ENCODE peak calls at places on chromosomes 11 and 22, in five cellular contexts. K is H1, O is HCT116, D is SK-N-SH, F is K562. V is an unnamed sample.
A peak's percentile ranks its signal among the peaks of the same experiment; 100 is the strongest.

GRCh38 chr22:44325718-44326548 is 13.2 kb upstream of the SHISAL1 start:
- DNase-seq in K (no peak), O (no peak), D (peak; percentile 82), F (no peak), V (no peak)

GRCh38 chr11:29336727-29337212 is 680.1 kb downstream of the KCNA4 start:
- DNase-seq in K (no peak), O (no peak), D (no peak), F (no peak), V (no peak)

GRCh38 chr11:86176165-86176884 is 68.2 kb upstream of the EED start:
- DNase-seq in K (no peak), O (no peak), D (no peak), F (peak; percentile 75), V (no peak)

GRCh38 chr22:24134090-24134846 is 47.0 kb upstream of the SUSD2 start:
- DNase-seq in K (no peak), O (no peak), D (no peak), F (no peak), V (no peak)

GRCh38 chr11:1737080-1737757 is 13.2 kb downstream of the IFITM10 start:
- DNase-seq in K (no peak), O (no peak), D (no peak), F (no peak), V (peak; percentile 76)

GRCh38 chr11:60377737-60378136 is 595 bp upstream of the MS4A7 start:
- DNase-seq in K (no peak), O (no peak), D (no peak), F (no peak), V (no peak)

GRCh38 chr22:19605508-19606331 is 81.5 kb upstream of the CLDN5 start:
- DNase-seq in K (no peak), O (no peak), D (no peak), F (peak; percentile 30), V (no peak)

GRCh38 chr22:17366830-17367229 is 2.4 kb upstream of the CECR2 start:
- DNase-seq in K (no peak), O (peak; percentile 18), D (peak; percentile 37), F (peak; percentile 74), V (peak; percentile 30)

GRCh38 chr11:57776101-57776511 is 14.5 kb downstream of the CTNND1 start:
- DNase-seq in K (no peak), O (no peak), D (no peak), F (no peak), V (no peak)

GRCh38 chr11:3121931-3122774 is 43.0 kb downstream of the OSBPL5 start:
- DNase-seq in K (no peak), O (no peak), D (peak; percentile 36), F (no peak), V (no peak)

GRCh38 chr22:41350087-41350486 is 31.7 kb upstream of the TEF start:
- DNase-seq in K (no peak), O (no peak), D (no peak), F (peak; percentile 47), V (no peak)

GRCh38 chr22:32329202-32329645 is 28.4 kb upstream of the RFPL3 start:
- DNase-seq in K (no peak), O (no peak), D (no peak), F (no peak), V (no peak)

GRCh38 chr11:3865388-3866193 is 10.1 kb downstream of the STIM1 start:
- DNase-seq in K (no peak), O (no peak), D (no peak), F (peak; percentile 55), V (no peak)

GRCh38 chr11:91173701-91174100 is 950.9 kb upstream of the CHORDC1 start:
- DNase-seq in K (no peak), O (no peak), D (no peak), F (no peak), V (no peak)

GRCh38 chr11:3796796-3797328 is 492 bp downstream of the NUP98 start:
- DNase-seq in K (no peak), O (no peak), D (no peak), F (peak; percentile 66), V (no peak)

GRCh38 chr11:8098361-8098760 is 17.4 kb downstream of the TUB start:
- DNase-seq in K (no peak), O (no peak), D (no peak), F (no peak), V (no peak)

GRCh38 chr11:104073950-104074349 is 37.5 kb downstream of the DDI1 start:
- DNase-seq in K (no peak), O (no peak), D (no peak), F (no peak), V (no peak)

GRCh38 chr22:44597616-44598015 is 99.6 kb upstream of the RTL6 start:
- DNase-seq in K (no peak), O (no peak), D (peak; percentile 87), F (no peak), V (no peak)

GRCh38 chr11:124676386-124676785 is 2.7 kb downstream of the SPA17 start:
- DNase-seq in K (no peak), O (no peak), D (no peak), F (no peak), V (no peak)

GRCh38 chr22:27438271-27438980 is 363.1 kb downstream of the MN1 start:
- DNase-seq in K (no peak), O (no peak), D (peak; percentile 75), F (no peak), V (no peak)

GRCh38 chr11:57567210-57567511 is 311 bp downstream of the UBE2L6 start:
- DNase-seq in K (no peak), O (no peak), D (no peak), F (no peak), V (no peak)

GRCh38 chr11:66981976-66982578 is 7.0 kb downstream of the C11orf86 start:
- DNase-seq in K (no peak), O (peak; percentile 74), D (peak; percentile 78), F (peak; percentile 74), V (peak; percentile 50)

GRCh38 chr11:3153291-3153861 is 11.7 kb downstream of the OSBPL5 start:
- DNase-seq in K (no peak), O (no peak), D (no peak), F (no peak), V (no peak)

GRCh38 chr22:47967841-47968240 is 1205.4 kb downstream of the TBC1D22A start:
- DNase-seq in K (no peak), O (no peak), D (no peak), F (no peak), V (no peak)

GRCh38 chr11:73563539-73564200 is 34.2 kb downstream of the FAM168A start:
- DNase-seq in K (no peak), O (no peak), D (no peak), F (no peak), V (no peak)

GRCh38 chr11:17353228-17354021 is 1.8 kb downstream of the NCR3LG1 start:
- DNase-seq in K (no peak), O (peak; percentile 54), D (peak; percentile 81), F (peak; percentile 72), V (peak; percentile 18)

GRCh38 chr22:26681395-26681821 is 24.0 kb downstream of the MIAT start:
- DNase-seq in K (no peak), O (no peak), D (no peak), F (no peak), V (no peak)

GRCh38 chr11:73648629-73649046 is 2.3 kb downstream of the PLEKHB1 start:
- DNase-seq in K (no peak), O (no peak), D (no peak), F (no peak), V (no peak)

GRCh38 chr22:23742505-23743264 is 8.2 kb downstream of the ZNF70 start:
- DNase-seq in K (no peak), O (no peak), D (no peak), F (peak; percentile 19), V (no peak)

GRCh38 chr11:106172389-106172991 is 95.0 kb downstream of the AASDHPPT start:
- DNase-seq in K (no peak), O (no peak), D (peak; percentile 21), F (no peak), V (no peak)

GRCh38 chr11:44747339-44747738 is 20.6 kb downstream of the TSPAN18 start:
- DNase-seq in K (no peak), O (no peak), D (no peak), F (no peak), V (no peak)

GRCh38 chr11:109730669-109731068 is 308.7 kb downstream of the C11orf87 start:
- DNase-seq in K (no peak), O (no peak), D (no peak), F (no peak), V (no peak)

GRCh38 chr11:105268404-105269062 is 129.0 kb upstream of the CARD18 start:
- DNase-seq in K (no peak), O (no peak), D (no peak), F (no peak), V (no peak)

GRCh38 chr22:29316429-29316828 is 932 bp upstream of the RASL10A start:
- DNase-seq in K (no peak), O (no peak), D (no peak), F (no peak), V (no peak)

GRCh38 chr22:29314074-29314473 is 1.4 kb downstream of the RASL10A start:
- DNase-seq in K (no peak), O (no peak), D (no peak), F (no peak), V (no peak)

GRCh38 chr22:29315286-29316195 is at the start of gene RASL10A:
- DNase-seq in K (no peak), O (no peak), D (peak; percentile 77), F (no peak), V (no peak)

GRCh38 chr22:29313126-29314071 is 2.1 kb downstream of the RASL10A start:
- DNase-seq in K (peak; percentile 81), O (peak; percentile 34), D (peak; percentile 86), F (no peak), V (no peak)

GRCh38 chr22:29314537-29315285 is 786 bp downstream of the RASL10A start:
- DNase-seq in K (no peak), O (no peak), D (peak; percentile 63), F (no peak), V (no peak)
- TF ChIP-seq JUND in K (no peak), O (no peak), D (no peak), F (no peak), V (no peak)

GRCh38 chr11:62556102-62556871 is 9.7 kb upstream of the AHNAK start:
- DNase-seq in K (peak; percentile 63), O (peak; percentile 93), D (peak; percentile 90), F (peak; percentile 79), V (peak; percentile 98)
- TF ChIP-seq JUND in K (peak; percentile 4), O (no peak), D (peak; percentile 79), F (peak; percentile 77), V (peak; percentile 31)

DNA sequence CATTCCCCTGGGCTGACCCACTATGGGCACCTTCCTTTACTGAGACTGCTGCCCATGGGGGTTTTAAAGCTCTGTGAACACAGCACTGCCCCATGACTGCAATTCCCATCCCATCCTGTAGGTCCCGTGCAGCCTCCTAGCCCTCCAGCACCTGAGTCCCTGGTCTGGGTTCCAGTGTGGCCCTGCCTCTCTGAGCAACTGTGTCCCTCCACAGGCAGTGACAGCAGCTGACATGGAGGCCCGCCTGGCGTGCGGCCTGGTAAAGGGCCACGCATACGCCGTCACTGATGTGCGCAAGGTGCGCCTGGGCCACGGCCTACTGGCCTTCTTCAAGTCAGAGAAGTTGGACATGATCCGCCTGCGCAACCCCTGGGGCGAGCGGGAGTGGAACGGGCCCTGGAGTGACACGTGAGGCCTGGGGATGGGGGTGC is 12.6 kb downstream of the OMP start:
- DNase-seq in K (no peak), O (no peak), D (no peak), F (peak; percentile 51), V (peak; percentile 40)
- TF ChIP-seq JUND in K (no peak), O (no peak), D (no peak), F (no peak), V (no peak)

DNA sequence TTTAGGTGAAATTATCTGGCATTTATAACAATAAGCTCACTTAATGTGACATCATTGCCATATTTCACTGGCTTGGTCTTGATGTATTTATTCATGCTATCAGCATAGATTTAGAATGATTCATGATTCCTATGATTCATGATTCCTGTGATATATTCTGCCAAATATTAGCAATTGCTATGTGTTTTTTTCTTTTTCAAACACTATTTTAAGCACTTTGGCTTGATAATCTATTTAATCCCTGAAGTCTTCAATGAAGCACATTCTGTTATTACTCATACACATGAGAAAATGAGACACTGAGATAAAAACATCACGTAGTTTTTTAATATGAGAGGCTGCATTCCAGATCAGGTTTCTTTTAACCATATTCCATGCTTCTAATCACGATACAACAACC is 78.5 kb downstream of the LUZP2 start:
- DNase-seq in K (no peak), O (no peak), D (no peak), F (no peak), V (no peak)
- TF ChIP-seq JUND in K (no peak), O (no peak), D (peak; percentile 95), F (no peak), V (no peak)

V was measured in T47D.